ENCODE peak calls at places on chromosome 21, in nine cellular contexts. C is psoas muscle, Y is thoracic aorta, G is heart right ventricle, X is hepatocyte, M is BJ, T is RWPE1, F is HFF-Myc, P is sigmoid colon. H is an unnamed sample.

GRCh38 chr21:39788383-39788782 is 43.4 kb downstream of the IGSF5 start:
- DNase-seq in C (peak), Y (no peak), G (peak), X (peak), M (peak), T (peak), F (peak), P (peak), H (peak)

GRCh38 chr21:18545908-18546307 is 142.3 kb upstream of the TMPRSS15 start:
- DNase-seq in C (no peak), Y (no peak), G (no peak), X (no peak), M (no peak), T (no peak), F (no peak), P (no peak), H (no peak)

GRCh38 chr21:19322360-19322759 is 918.8 kb upstream of the TMPRSS15 start:
- DNase-seq in C (no peak), Y (no peak), G (no peak), X (no peak), M (no peak), T (no peak), F (no peak), P (no peak), H (no peak)

GRCh38 chr21:40422851-40423635 is 423.9 kb downstream of the DSCAM start:
- DNase-seq in C (no peak), Y (no peak), G (no peak), X (no peak), M (no peak), T (no peak), F (no peak), P (no peak), H (no peak)

GRCh38 chr21:43923391-43923790 is 58.4 kb downstream of the AGPAT3 start:
- DNase-seq in C (peak), Y (no peak), G (no peak), X (no peak), M (no peak), T (no peak), F (no peak), P (peak), H (no peak)

GRCh38 chr21:15355066-15355465 is 290.3 kb upstream of the NRIP1 start:
- DNase-seq in C (no peak), Y (no peak), G (no peak), X (no peak), M (no peak), T (no peak), F (no peak), P (no peak), H (no peak)

GRCh38 chr21:40053007-40053406 is 185.8 kb downstream of the PCP4 start:
- DNase-seq in C (peak), Y (peak), G (peak), X (peak), M (no peak), T (no peak), F (no peak), P (peak), H (no peak)

GRCh38 chr21:26365849-26366248 is 195.3 kb upstream of the APP start:
- DNase-seq in C (no peak), Y (no peak), G (no peak), X (no peak), M (no peak), T (peak), F (no peak), P (no peak), H (no peak)

GRCh38 chr21:38341546-38342012 is 84.8 kb downstream of the KCNJ15 start:
- DNase-seq in C (no peak), Y (peak), G (no peak), X (no peak), M (no peak), T (no peak), F (no peak), P (no peak), H (no peak)

GRCh38 chr21:38839683-38840286 is 34.1 kb downstream of the ETS2 start:
- DNase-seq in C (no peak), Y (no peak), G (no peak), X (no peak), M (peak), T (peak), F (peak), P (no peak), H (peak)

GRCh38 chr21:43913928-43914327 is 48.9 kb downstream of the AGPAT3 start:
- DNase-seq in C (no peak), Y (no peak), G (no peak), X (no peak), M (no peak), T (no peak), F (no peak), P (peak), H (no peak)

GRCh38 chr21:16509466-16509865 is 779.7 kb downstream of the USP25 start:
- DNase-seq in C (no peak), Y (no peak), G (no peak), X (no peak), M (peak), T (no peak), F (peak), P (no peak), H (no peak)

GRCh38 chr21:17461014-17461413 is 51.8 kb upstream of the CXADR start:
- DNase-seq in C (no peak), Y (no peak), G (no peak), X (peak), M (peak), T (peak), F (peak), P (no peak), H (no peak)

GRCh38 chr21:45513741-45514310 is 28.4 kb downstream of the SLC19A1 start:
- DNase-seq in C (no peak), Y (no peak), G (peak), X (no peak), M (no peak), T (no peak), F (no peak), P (peak), H (no peak)
- TF ChIP-seq CTCF in C (no peak), Y (no peak), G (no peak), X (no peak), M (no peak), T (no peak), F (no peak), P (no peak), H (no peak)

GRCh38 chr21:45338326-45339017 is 50.8 kb upstream of the POFUT2 start:
- DNase-seq in C (peak), Y (no peak), G (peak), X (no peak), M (no peak), T (no peak), F (no peak), P (peak), H (no peak)

GRCh38 chr21:45335151-45335760 is 47.6 kb upstream of the POFUT2 start:
- DNase-seq in C (no peak), Y (no peak), G (peak), X (no peak), M (no peak), T (no peak), F (no peak), P (peak), H (no peak)

GRCh38 chr21:45335761-45336534 is 48.3 kb upstream of the POFUT2 start:
- DNase-seq in C (peak), Y (no peak), G (peak), X (no peak), M (no peak), T (no peak), F (no peak), P (peak), H (no peak)

GRCh38 chr21:45336535-45336810 is 48.8 kb upstream of the POFUT2 start:
- DNase-seq in C (no peak), Y (no peak), G (no peak), X (no peak), M (no peak), T (no peak), F (no peak), P (peak), H (no peak)

GRCh38 chr21:45336870-45337269 is 49.2 kb upstream of the POFUT2 start:
- DNase-seq in C (peak), Y (no peak), G (peak), X (no peak), M (no peak), T (no peak), F (no peak), P (peak), H (no peak)
- TF ChIP-seq CTCF in C (no peak), Y (no peak), G (no peak), X (no peak), M (no peak), T (no peak), F (no peak), P (no peak), H (no peak)

GRCh38 chr21:23858878-23859277 is 1748.4 kb downstream of the MRPL39 start:
- DNase-seq in C (no peak), Y (no peak), G (no peak), X (no peak), M (no peak), T (no peak), F (no peak), P (no peak), H (no peak)

DNA sequence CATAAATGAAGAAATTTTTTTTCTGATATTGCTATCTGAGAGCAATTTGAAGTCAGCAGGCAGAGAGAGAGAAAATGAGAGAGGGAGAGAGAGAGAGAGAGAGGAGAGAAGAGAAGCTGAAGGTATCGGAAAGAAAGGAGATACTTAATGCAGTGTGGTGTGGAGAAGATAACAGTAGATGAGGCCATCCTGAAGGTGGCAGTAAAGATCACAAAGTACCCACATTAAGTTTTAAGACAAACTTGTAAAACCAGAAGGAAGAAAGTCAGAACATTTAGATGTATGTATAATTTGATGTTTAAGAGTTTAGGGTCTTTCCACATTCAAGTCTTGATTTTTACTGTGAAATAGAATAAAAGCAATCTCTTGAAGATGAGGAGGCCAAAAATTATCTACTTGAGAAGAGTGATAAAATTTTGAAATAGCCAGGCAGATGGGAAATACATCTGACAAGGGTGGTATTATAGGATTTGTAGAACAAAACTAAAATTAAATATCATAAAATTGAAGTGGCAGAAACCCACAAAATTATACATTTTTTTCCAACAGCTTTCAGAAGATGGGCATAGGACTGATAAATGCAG is 1753.4 kb downstream of the MRPL39 start:
- DNase-seq in C (no peak), Y (no peak), G (no peak), X (peak), M (no peak), T (peak), F (no peak), P (no peak), H (no peak)
- TF ChIP-seq CTCF in C (peak), Y (no peak), G (peak), X (peak), M (no peak), T (peak), F (no peak), P (no peak), H (peak)

GRCh38 chr21:46662367-46662654 is 26.8 kb downstream of the PRMT2 start:
- DNase-seq in C (peak), Y (no peak), G (no peak), X (no peak), M (no peak), T (no peak), F (no peak), P (no peak), H (no peak)

GRCh38 chr21:46662765-46663500 is 27.5 kb downstream of the PRMT2 start:
- DNase-seq in C (no peak), Y (no peak), G (no peak), X (no peak), M (no peak), T (peak), F (no peak), P (no peak), H (no peak)

GRCh38 chr21:46660505-46660904 is 25.0 kb downstream of the PRMT2 start:
- DNase-seq in C (no peak), Y (no peak), G (no peak), X (no peak), M (no peak), T (no peak), F (no peak), P (no peak), H (no peak)

GRCh38 chr21:46661627-46662366 is 26.3 kb downstream of the PRMT2 start:
- DNase-seq in C (peak), Y (no peak), G (no peak), X (no peak), M (no peak), T (no peak), F (no peak), P (no peak), H (no peak)

GRCh38 chr21:46661211-46661625 is 25.7 kb downstream of the PRMT2 start:
- DNase-seq in C (peak), Y (no peak), G (peak), X (peak), M (no peak), T (peak), F (peak), P (peak), H (no peak)
- TF ChIP-seq CTCF in C (peak), Y (peak), G (peak), X (peak), M (peak), T (peak), F (peak), P (peak), H (peak)

GRCh38 chr21:28746166-28746565 is 246.5 kb downstream of the LTN1 start:
- DNase-seq in C (no peak), Y (no peak), G (no peak), X (no peak), M (no peak), T (no peak), F (no peak), P (no peak), H (no peak)
- TF ChIP-seq CTCF in C (no peak), Y (no peak), G (no peak), X (no peak), M (no peak), T (no peak), F (no peak), P (no peak), H (no peak)

GRCh38 chr21:42652527-42653491 is 612 bp upstream of the PDE9A start:
- DNase-seq in C (peak), Y (no peak), G (peak), X (peak), M (no peak), T (no peak), F (no peak), P (peak), H (no peak)
- TF ChIP-seq CTCF in C (peak), Y (peak), G (peak), X (peak), M (peak), T (no peak), F (peak), P (peak), H (peak)

GRCh38 chr21:42164818-42165217 is 54.1 kb upstream of the ABCG1 start:
- DNase-seq in C (no peak), Y (no peak), G (no peak), X (no peak), M (no peak), T (no peak), F (no peak), P (no peak), H (no peak)

GRCh38 chr21:42162831-42163510 is 56.0 kb upstream of the ABCG1 start:
- DNase-seq in C (no peak), Y (no peak), G (no peak), X (no peak), M (no peak), T (no peak), F (peak), P (no peak), H (peak)

GRCh38 chr21:42165901-42166300 is 53.0 kb upstream of the ABCG1 start:
- DNase-seq in C (no peak), Y (no peak), G (no peak), X (no peak), M (no peak), T (no peak), F (no peak), P (no peak), H (peak)

GRCh38 chr21:42163511-42163863 is 55.5 kb upstream of the ABCG1 start:
- DNase-seq in C (no peak), Y (no peak), G (no peak), X (no peak), M (no peak), T (no peak), F (no peak), P (no peak), H (peak)

DNA sequence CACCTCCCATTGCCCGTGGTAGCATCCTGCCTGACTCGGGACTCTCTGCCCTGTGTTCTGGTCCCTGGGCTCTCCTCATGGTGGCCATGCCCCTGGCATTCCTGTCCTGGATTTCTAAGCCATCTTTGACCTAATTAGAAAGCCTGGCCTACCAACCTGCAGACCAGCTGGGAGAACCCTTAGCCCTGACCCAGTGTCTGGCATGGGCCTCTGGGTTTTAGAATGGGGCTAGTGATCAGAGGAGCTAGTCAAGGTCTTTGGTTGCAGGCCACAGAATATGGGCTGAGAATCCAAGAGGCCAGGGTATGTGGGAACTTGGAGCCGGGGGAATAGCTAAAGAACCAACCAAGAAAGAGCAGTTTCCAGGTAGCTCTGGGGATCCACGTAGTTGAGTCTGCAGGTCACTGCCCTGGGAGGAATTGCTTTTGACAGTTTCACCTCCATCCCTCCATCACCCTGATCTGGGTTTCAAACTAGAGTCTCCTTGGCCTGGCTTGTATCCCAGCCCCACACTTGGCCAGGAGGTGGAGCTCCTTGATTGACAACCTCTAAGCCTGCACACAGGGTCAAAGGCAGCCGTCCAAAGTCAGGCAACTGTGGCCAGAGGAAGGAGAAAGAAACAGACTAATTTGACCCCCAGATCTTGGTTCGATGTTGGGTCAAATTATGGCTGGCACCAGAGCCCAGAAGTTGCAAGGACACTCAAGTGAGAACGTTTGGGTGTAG is 54.7 kb upstream of the ABCG1 start:
- DNase-seq in C (peak), Y (no peak), G (peak), X (peak), M (no peak), T (peak), F (no peak), P (peak), H (peak)
- TF ChIP-seq CTCF in C (peak), Y (no peak), G (peak), X (peak), M (no peak), T (no peak), F (peak), P (peak), H (peak)

GRCh38 chr21:36207577-36208320 is 51.1 kb downstream of the DOP1B start:
- DNase-seq in C (no peak), Y (no peak), G (no peak), X (no peak), M (no peak), T (peak), F (no peak), P (no peak), H (no peak)

GRCh38 chr21:36210779-36211659 is 54.4 kb downstream of the DOP1B start:
- DNase-seq in C (no peak), Y (no peak), G (no peak), X (no peak), M (no peak), T (no peak), F (no peak), P (no peak), H (no peak)

GRCh38 chr21:36208326-36209013 is 51.8 kb downstream of the DOP1B start:
- DNase-seq in C (no peak), Y (no peak), G (no peak), X (no peak), M (no peak), T (no peak), F (no peak), P (no peak), H (no peak)

GRCh38 chr21:36211660-36212512 is 55.3 kb downstream of the DOP1B start:
- DNase-seq in C (no peak), Y (no peak), G (no peak), X (no peak), M (peak), T (peak), F (peak), P (no peak), H (no peak)

DNA sequence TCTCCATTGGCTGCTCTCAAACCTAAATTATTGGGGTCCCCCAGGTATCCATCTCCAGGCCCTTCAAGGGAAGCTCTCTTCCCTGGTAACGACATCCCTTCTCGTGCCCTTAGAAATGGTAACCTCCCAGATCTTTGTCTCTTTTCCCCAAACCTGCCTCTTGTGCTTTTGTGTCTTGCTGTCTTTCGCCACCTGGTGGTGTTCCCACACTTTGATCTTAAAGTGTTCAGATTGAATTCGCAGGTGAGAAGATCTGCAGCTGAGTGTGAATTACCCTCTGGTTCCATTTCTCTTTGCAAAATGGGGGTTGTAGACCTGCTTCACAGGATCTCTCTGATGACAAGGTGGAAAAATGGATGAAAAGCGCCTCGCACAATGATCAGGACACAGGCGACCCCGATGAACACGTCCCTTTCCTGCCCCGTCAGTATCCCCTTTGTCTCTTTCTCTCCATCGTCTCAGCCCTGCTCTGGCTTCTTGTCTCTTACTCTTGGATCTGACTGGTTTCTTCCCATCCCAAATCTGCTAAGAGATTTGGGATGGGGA is 53.1 kb downstream of the DOP1B start:
- DNase-seq in C (no peak), Y (no peak), G (no peak), X (peak), M (no peak), T (peak), F (peak), P (no peak), H (no peak)
- TF ChIP-seq CTCF in C (peak), Y (peak), G (peak), X (peak), M (peak), T (peak), F (peak), P (peak), H (peak)

GRCh38 chr21:34609244-34609950 is 5.5 kb downstream of the RCAN1 start:
- DNase-seq in C (no peak), Y (no peak), G (no peak), X (no peak), M (no peak), T (peak), F (no peak), P (no peak), H (no peak)
- TF ChIP-seq CTCF in C (no peak), Y (no peak), G (no peak), X (no peak), M (no peak), T (no peak), F (no peak), P (no peak), H (no peak)